ENCODE peak calls at places on chromosomes 13 and 19, in seven cellular contexts. J, X, Z, P, S, Y and N are unnamed samples. For H3K4me1 and H3K9me3, the result is how much of the 10 kb centered on the place peaks cover.

GRCh38 chr13:21957833-21958232 is 287.0 kb downstream of the FGF9 start:
- DNase-seq in J (no peak), X (no peak), Z (no peak), P (no peak), S (no peak), Y (no peak), N (no peak)

GRCh38 chr19:2618611-2619010 is 83.9 kb downstream of the GNG7 start:
- DNase-seq in J (no peak), X (no peak), Z (peak), P (peak), S (peak), Y (peak), N (peak)

GRCh38 chr13:40113644-40114304 is 458.3 kb downstream of the COG6 start:
- DNase-seq in J (no peak), X (no peak), Z (no peak), P (no peak), S (no peak), Y (no peak), N (no peak)

GRCh38 chr19:31349160-31349881 is at the start of gene TSHZ3:
- DNase-seq in J (no peak), X (no peak), Z (peak), P (peak), S (peak), Y (peak), N (peak)

GRCh38 chr13:113917096-113917495 is 53.2 kb upstream of the GAS6 start:
- DNase-seq in J (no peak), X (peak), Z (no peak), P (no peak), S (peak), Y (no peak), N (no peak)

GRCh38 chr13:36157475-36157874 is 26.3 kb upstream of the DCLK1 start:
- DNase-seq in J (no peak), X (no peak), Z (no peak), P (no peak), S (no peak), Y (no peak), N (no peak)

GRCh38 chr13:108349269-108349668 is 79.8 kb downstream of the TNFSF13B start:
- DNase-seq in J (no peak), X (no peak), Z (no peak), P (no peak), S (no peak), Y (no peak), N (no peak)

GRCh38 chr13:21079761-21080730 is 18.7 kb upstream of the LATS2 start:
- DNase-seq in J (no peak), X (no peak), Z (peak), P (no peak), S (no peak), Y (no peak), N (peak)

GRCh38 chr13:32314968-32315254 is 252 bp downstream of the ZAR1L start:
- DNase-seq in J (peak), X (no peak), Z (peak), P (no peak), S (peak), Y (no peak), N (no peak)

GRCh38 chr13:58960909-58961308 is 1202.8 kb downstream of the DIAPH3 start:
- DNase-seq in J (no peak), X (no peak), Z (peak), P (no peak), S (no peak), Y (no peak), N (no peak)

GRCh38 chr13:23724196-23724970 is 154.2 kb downstream of the TNFRSF19 start:
- DNase-seq in J (no peak), X (no peak), Z (peak), P (no peak), S (no peak), Y (no peak), N (no peak)

GRCh38 chr13:88908896-88909535 is 1237.8 kb downstream of the SLITRK5 start:
- DNase-seq in J (no peak), X (no peak), Z (no peak), P (no peak), S (no peak), Y (no peak), N (no peak)

GRCh38 chr19:32165750-32166149 is 179.7 kb upstream of the ZNF507 start:
- DNase-seq in J (no peak), X (no peak), Z (no peak), P (no peak), S (no peak), Y (no peak), N (no peak)

GRCh38 chr13:67619987-67620386 is 389.9 kb upstream of the PCDH9 start:
- DNase-seq in J (no peak), X (no peak), Z (peak), P (no peak), S (no peak), Y (no peak), N (no peak)

GRCh38 chr13:99975626-99976025 is 4.1 kb upstream of the ZIC5 start:
- DNase-seq in J (no peak), X (no peak), Z (no peak), P (no peak), S (peak), Y (no peak), N (no peak)

GRCh38 chr13:99973163-99973785 is 1.7 kb upstream of the ZIC5 start:
- DNase-seq in J (no peak), X (no peak), Z (no peak), P (no peak), S (no peak), Y (no peak), N (no peak)

GRCh38 chr13:99974939-99975561 is 3.5 kb upstream of the ZIC5 start:
- DNase-seq in J (no peak), X (no peak), Z (no peak), P (no peak), S (peak), Y (no peak), N (no peak)

GRCh38 chr13:99973786-99974185 is 2.2 kb upstream of the ZIC5 start:
- DNase-seq in J (no peak), X (no peak), Z (no peak), P (no peak), S (no peak), Y (no peak), N (no peak)

DNA sequence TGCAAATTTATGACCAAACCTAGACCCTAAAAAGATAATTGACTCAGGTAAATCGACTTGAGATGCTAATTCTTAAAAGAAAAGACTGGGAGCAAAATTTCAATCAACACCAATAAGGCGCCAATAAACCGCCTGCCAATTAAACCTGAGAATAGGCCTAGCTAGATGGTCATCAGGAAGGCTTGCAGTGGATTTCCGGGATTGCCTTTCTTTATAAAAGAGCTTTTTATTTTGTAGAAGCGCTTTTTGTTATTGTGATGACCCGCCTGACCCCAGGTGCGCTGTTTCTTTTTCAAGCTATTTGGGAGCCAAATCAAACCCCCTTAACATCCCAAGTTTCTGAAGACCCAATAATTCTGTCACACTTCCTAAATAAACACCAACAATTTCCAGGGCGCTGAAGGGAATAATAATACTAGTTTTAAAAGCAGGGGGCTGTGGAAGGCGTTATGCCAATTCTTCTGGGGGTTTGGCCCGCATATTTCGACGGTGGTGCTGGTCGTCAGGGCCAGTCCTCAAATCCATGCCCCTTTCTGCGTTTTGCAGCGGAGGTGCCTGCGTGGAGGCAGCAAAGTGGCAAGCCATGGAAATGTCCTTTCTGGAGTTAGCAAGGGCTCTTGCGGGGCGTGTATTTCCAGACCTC is 2.9 kb upstream of the ZIC5 start:
- DNase-seq in J (no peak), X (no peak), Z (no peak), P (no peak), S (no peak), Y (no peak), N (no peak)
- H3K4me1 ChIP-seq in J (under half), X (under half), Z (under half), P (under half), S (under half), Y (under half), N (under half)

GRCh38 chr19:1271528-1272422 is 2.6 kb downstream of the CIRBP start:
- DNase-seq in J (no peak), X (no peak), Z (no peak), P (peak), S (no peak), Y (peak), N (no peak)
- H3K4me3 ChIP-seq in J (no peak), X (peak), Z (peak), P (peak), S (peak), Y (peak), N (no peak)

DNA sequence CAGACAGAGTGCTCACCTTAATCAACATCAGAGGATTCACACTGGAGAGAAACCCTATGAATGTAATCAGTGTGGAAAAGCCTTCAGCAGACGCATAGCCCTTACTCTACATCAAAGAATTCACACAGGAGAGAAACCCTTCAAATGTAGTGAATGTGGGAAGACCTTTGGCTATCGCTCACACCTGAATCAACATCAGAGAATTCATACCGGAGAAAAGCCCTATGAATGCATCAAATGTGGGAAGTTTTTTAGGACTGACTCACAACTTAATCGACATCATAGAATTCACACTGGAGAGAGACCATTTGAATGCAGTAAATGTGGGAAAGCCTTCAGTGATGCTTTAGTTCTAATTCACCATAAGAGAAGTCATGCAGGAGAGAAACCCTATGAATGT is 18.3 kb downstream of the ZNF527 start:
- DNase-seq in J (no peak), X (no peak), Z (no peak), P (no peak), S (no peak), Y (no peak), N (no peak)
- H3K9me3 ChIP-seq in J (half or more), X (half or more), Z (under half), P (half or more), S (half or more), Y (half or more), N (under half)

DNA sequence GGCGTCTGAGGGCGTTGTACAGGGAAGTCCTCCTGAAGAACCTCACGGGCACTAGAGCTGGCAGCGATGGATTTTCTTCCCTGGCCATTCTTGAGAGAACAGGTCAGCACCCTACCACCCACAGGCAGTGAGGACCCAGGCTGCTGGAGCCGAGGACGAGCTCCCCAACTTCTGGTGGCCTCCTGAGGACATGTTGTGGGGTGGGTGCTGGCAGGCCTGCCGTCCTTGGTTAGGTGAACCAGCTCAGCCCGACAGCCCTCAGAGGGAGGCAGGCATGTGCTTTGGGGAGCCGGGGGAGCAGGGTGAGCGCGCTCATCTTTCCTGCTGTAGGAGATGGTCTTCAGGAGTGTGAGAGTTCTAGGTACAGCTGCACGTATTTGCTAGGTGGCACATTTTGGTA is 15.4 kb downstream of the LYL1 start:
- DNase-seq in J (no peak), X (no peak), Z (no peak), P (no peak), S (no peak), Y (no peak), N (no peak)
- H3K4me1 ChIP-seq in J (under half), X (under half), Z (under half), P (under half), S (half or more), Y (under half), N (under half)

GRCh38 chr13:30755678-30756077 is 20.3 kb downstream of the ALOX5AP start:
- DNase-seq in J (no peak), X (no peak), Z (no peak), P (no peak), S (no peak), Y (no peak), N (no peak)
- H3K4me3 ChIP-seq in J (no peak), X (no peak), Z (no peak), P (no peak), S (no peak), Y (no peak), N (no peak)

GRCh38 chr19:22503524-22503923 is 81.4 kb upstream of the ZNF98 start:
- DNase-seq in J (no peak), X (no peak), Z (no peak), P (no peak), S (no peak), Y (no peak), N (no peak)
- H3K9me3 ChIP-seq in J (under half), X (half or more), Z (under half), P (under half), S (half or more), Y (half or more), N (under half)

GRCh38 chr13:112731667-112732616 is 42.1 kb downstream of the ATP11A start:
- DNase-seq in J (no peak), X (no peak), Z (no peak), P (no peak), S (no peak), Y (no peak), N (no peak)
- H3K4me1 ChIP-seq in J (under half), X (under half), Z (under half), P (under half), S (under half), Y (under half), N (under half)

GRCh38 chr19:11098327-11098726 is 9.1 kb downstream of the LDLR start:
- DNase-seq in J (no peak), X (no peak), Z (no peak), P (no peak), S (no peak), Y (no peak), N (no peak)

GRCh38 chr19:11100064-11100463 is 10.8 kb downstream of the LDLR start:
- DNase-seq in J (no peak), X (no peak), Z (no peak), P (no peak), S (no peak), Y (no peak), N (no peak)

GRCh38 chr19:11101057-11101456 is 11.8 kb downstream of the LDLR start:
- DNase-seq in J (no peak), X (no peak), Z (no peak), P (no peak), S (no peak), Y (no peak), N (no peak)

GRCh38 chr19:11096210-11096841 is 7.1 kb downstream of the LDLR start:
- DNase-seq in J (no peak), X (no peak), Z (peak), P (peak), S (no peak), Y (peak), N (no peak)

DNA sequence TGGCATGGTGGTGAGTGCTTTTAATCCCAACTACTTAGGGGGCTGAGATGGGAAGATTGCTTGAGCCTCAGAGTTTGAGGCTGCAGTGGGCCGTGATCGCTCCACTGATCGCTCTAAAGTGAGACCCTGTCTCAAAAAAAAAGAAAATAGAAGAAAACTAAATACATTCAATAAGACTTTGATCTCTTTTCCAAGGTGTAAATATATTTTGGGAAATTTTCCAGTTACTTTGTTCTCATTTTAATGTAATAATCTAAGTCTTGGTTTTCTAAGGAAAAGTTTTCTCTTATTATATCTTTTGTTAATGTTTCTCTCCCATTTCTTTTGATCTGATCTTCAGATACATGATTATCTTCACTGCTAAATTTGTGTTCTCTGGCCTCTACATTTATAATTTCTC is 9.6 kb downstream of the LDLR start:
- DNase-seq in J (no peak), X (no peak), Z (no peak), P (no peak), S (no peak), Y (no peak), N (no peak)
- H3K4me3 ChIP-seq in J (no peak), X (no peak), Z (no peak), P (no peak), S (no peak), Y (no peak), N (no peak)

GRCh38 chr13:101481421-101481820 is 28.9 kb downstream of the ITGBL1 start:
- DNase-seq in J (no peak), X (no peak), Z (no peak), P (no peak), S (no peak), Y (no peak), N (no peak)
- H3K9me3 ChIP-seq in J (under half), X (under half), Z (under half), P (under half), S (under half), Y (under half), N (under half)

DNA sequence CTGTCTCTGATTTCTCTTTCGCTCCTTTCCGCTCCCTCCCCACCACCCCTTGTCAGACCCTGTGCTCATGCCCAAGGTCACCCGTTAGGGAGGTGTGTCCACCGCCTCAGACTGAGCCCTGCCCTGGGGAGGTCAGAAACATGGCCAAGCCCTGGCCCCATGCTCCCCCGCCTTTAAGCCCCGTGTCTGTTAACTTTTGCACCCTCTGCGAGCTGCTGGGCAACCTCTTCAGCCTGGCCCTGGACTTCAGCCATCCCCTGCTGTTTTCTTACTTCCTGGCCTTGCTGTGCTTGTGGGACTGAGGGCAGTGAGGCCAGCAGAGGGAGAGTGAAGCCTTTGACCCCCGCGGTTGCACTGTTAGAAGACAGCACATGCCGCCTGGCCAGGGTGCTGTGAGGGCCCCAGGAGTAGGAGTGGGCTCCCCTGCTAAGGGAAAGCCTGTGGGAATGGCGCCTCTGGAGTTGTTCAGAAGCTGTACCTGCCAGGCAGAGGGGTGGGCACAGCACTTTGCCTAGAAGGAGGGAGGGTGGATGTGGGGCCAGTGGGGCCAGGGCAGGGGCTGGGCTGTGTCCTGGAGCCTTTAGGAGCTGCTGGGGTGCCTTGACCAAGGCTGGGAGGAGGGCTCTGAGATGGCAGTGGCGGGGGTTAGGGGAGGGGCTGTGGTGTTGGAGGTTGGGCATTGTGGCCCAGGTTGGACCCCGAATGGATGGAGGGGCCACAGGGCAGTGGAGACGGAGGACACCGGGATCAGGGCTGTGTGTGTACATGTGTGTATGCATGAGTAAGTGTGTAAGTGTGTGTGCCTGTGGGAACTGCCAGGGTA is 7.9 kb downstream of the UPF1 start:
- DNase-seq in J (no peak), X (no peak), Z (no peak), P (no peak), S (peak), Y (no peak), N (no peak)
- H3K4me1 ChIP-seq in J (under half), X (under half), Z (under half), P (half or more), S (half or more), Y (half or more), N (under half)